ENCODE peak calls at places on chromosomes 16 and 17, in ten cellular contexts. M is body of pancreas, F is H1, V is tibial artery, D is testis, P is heart right ventricle, S is uterus, W is pancreas, L is brain microvascular endothelial cell, R is thoracic aorta. J is an unnamed sample.
A peak's percentile ranks its signal among the peaks of the same experiment; 100 is the strongest.

GRCh38 chr17:17834974-17835373 is 1.8 kb downstream of the SREBF1 start:
- DNase-seq in M (no peak), W (no peak), L (no peak), F (no peak), D (no peak), R (no peak), V (no peak), S (no peak), P (no peak), J (no peak)

GRCh38 chr16:19167710-19168172 is 299 bp upstream of the SYT17 start:
- DNase-seq in D (peak; percentile 58), R (no peak), L (peak; percentile 14), F (peak; percentile 50), W (peak; percentile 52), M (peak; percentile 76), P (peak; percentile 50), S (peak; percentile 47), V (peak; percentile 45), J (peak; percentile 17)

GRCh38 chr17:69325518-69326301 is 1.2 kb downstream of the ABCA5 start:
- DNase-seq in L (no peak), D (no peak), V (no peak), M (peak; percentile 45), P (no peak), W (peak; percentile 35), R (no peak), F (no peak), S (no peak), J (no peak)

GRCh38 chr17:74729866-74730265 is 7.2 kb upstream of the RAB37 start:
- DNase-seq in L (no peak), P (no peak), D (no peak), S (no peak), R (no peak), F (no peak), V (no peak), W (no peak), M (no peak), J (no peak)

GRCh38 chr16:22329199-22329695 is 32.0 kb downstream of the POLR3E start:
- DNase-seq in W (no peak), F (no peak), D (no peak), S (no peak), M (no peak), P (no peak), R (no peak), V (no peak), L (no peak), J (no peak)

GRCh38 chr17:17354560-17355357 is 51.6 kb downstream of the NT5M start:
- DNase-seq in M (peak; percentile 75), F (peak; percentile 67), L (peak; percentile 41), W (peak; percentile 42), V (peak; percentile 58), S (peak; percentile 65), P (peak; percentile 54), R (peak; percentile 19), D (peak; percentile 78), J (peak; percentile 49)

GRCh38 chr17:67942810-67943209 is 53.5 kb downstream of the C17orf58 start:
- DNase-seq in V (no peak), S (no peak), R (no peak), L (no peak), F (no peak), W (no peak), P (no peak), M (no peak), D (no peak), J (peak; percentile 3)

GRCh38 chr16:14301150-14302030 is 230.3 kb downstream of the MRTFB start:
- DNase-seq in R (no peak), L (no peak), S (peak; percentile 46), P (peak; percentile 44), F (no peak), D (no peak), V (peak; percentile 48), M (peak; percentile 82), W (peak; percentile 72), J (peak; percentile 23)

GRCh38 chr16:28977703-28978641 is 3.4 kb downstream of the SPNS1 start:
- DNase-seq in D (no peak), R (no peak), L (no peak), M (peak; percentile 25), W (no peak), V (no peak), S (no peak), F (no peak), P (no peak), J (peak; percentile 23)

DNA sequence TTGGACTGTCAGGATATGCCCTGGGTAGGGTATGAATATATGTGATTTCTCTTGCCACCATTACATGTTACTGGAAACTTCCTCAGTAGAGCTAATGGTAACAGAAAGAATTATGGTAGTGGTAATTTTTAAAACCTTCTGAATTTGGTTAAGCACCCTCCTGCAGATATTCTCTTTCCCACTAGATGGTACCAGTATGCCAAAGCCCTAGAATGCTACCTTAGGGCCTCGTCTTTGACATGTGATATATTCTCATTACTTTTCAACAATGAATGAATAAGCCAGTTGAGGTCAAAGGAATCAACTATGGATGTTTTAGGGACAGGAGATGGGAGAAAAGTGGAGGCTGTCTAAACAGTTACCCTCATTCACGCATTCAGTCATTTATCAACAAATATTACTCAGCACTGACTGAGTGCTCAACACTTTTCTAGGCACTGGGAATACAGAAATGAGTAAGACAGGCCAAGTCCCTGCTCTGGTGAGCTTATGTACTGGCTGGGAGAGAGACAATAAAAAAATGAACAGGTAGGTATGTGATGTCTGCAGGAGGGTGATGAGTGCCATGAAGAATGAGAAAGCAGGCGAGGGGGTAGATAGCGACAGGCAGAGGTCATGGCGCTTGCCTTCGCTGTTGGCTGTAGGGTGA is 14.7 kb downstream of the CDH13 start:
- DNase-seq in D (no peak), V (no peak), R (no peak), M (no peak), S (no peak), F (no peak), W (no peak), L (no peak), P (no peak), J (peak; percentile 34)
- TF ChIP-seq CTCF in D (no peak), V (peak; percentile 20), R (no peak), M (no peak), S (no peak), F (peak; percentile 45), W (no peak), L (peak; percentile 63), P (peak; percentile 15), J (peak; percentile 21)

DNA sequence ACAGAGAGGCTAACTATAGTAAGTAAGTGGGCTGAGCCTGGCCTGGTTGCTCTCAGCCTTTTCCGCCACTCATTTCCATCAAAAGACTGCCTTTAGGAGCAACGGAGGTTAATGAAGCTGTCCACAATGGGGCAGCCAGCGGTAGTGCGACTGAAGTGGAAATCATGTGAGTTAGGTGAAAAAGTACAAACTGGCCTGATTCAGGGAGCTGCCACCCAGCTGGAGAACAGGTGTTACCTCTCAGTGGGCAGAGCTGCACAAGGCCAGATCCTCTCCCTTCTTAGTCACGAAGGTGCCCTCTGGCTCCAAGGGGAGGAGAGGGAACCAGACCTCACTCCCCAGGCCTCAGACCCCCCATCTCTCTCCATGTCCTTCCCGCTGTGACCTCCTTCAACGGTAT is 34.4 kb upstream of the CDRT4 start:
- DNase-seq in M (no peak), W (no peak), F (no peak), V (no peak), L (no peak), R (no peak), D (no peak), P (no peak), S (no peak), J (no peak)
- H3K4me3 ChIP-seq in M (no peak overlapping the region), W (no peak overlapping the region), F (no peak overlapping the region), V (peak overlapping the region; percentile 49), L (no peak overlapping the region), R (no peak overlapping the region), D (no peak overlapping the region), P (no peak overlapping the region), S (no peak overlapping the region), J (no peak overlapping the region)

GRCh38 chr17:57872536-57872935 is 22.7 kb upstream of the MRPS23 start:
- DNase-seq in M (no peak), W (no peak), S (no peak), R (no peak), L (no peak), V (no peak), F (no peak), D (no peak), P (no peak), J (no peak)
- H3K36me3 ChIP-seq in M (no peaks in the 10 kb centered on the region), W (no peaks in the 10 kb centered on the region), S (no peaks in the 10 kb centered on the region), R (peaks cover 10% of the 10 kb centered on the region), L (peaks cover 7% of the 10 kb centered on the region), V (peaks cover 39% of the 10 kb centered on the region), F (no peaks in the 10 kb centered on the region), D (no peaks in the 10 kb centered on the region), P (no peaks in the 10 kb centered on the region), J (peaks cover 4% of the 10 kb centered on the region)

GRCh38 chr16:1713331-1713730 is 7.3 kb downstream of the MAPK8IP3 start:
- DNase-seq in L (no peak), S (no peak), V (no peak), F (no peak), M (no peak), D (no peak), P (no peak), W (no peak), R (no peak), J (no peak)
- TF ChIP-seq CTCF in L (no peak), S (no peak), V (no peak), F (no peak), M (no peak), D (no peak), P (no peak), W (no peak), R (no peak), J (no peak)

DNA sequence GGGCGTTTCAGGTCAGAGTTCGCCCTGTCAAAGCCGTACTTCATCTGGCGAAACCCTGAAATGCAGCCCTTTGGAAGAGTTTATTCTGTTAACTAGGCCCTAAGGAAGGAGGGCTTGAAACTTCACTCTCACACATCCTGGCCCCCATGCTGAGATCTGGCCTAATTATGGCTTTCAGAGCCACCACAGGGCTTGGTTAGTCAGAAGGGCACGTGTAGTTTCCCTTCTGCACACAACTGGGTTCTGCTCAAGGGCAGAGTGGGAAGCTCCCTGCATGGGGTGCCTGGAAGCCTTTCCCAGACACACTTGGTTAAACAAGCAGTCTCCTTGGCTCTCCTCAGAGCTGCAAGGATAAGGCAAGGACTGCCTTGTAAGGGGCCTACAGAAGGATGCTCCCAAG is 397.3 kb downstream of the SHISA9 start:
- DNase-seq in L (no peak), W (no peak), S (no peak), R (no peak), P (no peak), M (no peak), F (no peak), D (no peak), V (no peak), J (no peak)
- H3K4me3 ChIP-seq in L (no peak overlapping the region), W (no peak overlapping the region), S (no peak overlapping the region), R (no peak overlapping the region), P (no peak overlapping the region), M (no peak overlapping the region), F (no peak overlapping the region), D (no peak overlapping the region), V (no peak overlapping the region), J (no peak overlapping the region)

DNA sequence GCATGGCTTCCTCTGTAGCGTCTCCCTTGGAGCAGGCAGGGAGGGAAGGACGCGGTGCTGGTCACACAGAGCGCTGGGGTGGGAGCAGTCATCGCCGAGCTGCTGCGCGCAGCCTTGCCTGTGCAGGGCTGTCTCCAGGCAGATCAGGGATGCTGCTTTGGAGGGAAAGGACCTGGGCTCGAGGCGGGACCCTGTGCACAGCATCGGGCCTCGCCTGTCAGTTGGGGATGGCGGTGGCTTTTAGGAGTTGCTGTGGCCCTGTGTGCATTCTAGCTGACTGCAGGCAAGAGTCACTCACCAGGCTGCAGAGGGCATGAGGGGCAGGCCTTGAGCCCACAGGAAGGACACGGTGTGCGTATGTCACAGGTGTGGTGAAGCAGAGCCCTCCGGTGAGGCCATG is 10.1 kb downstream of the ACSF3 start:
- DNase-seq in M (no peak), F (no peak), R (no peak), P (no peak), D (no peak), L (no peak), V (no peak), W (no peak), S (no peak), J (no peak)
- H3K36me3 ChIP-seq in M (peaks cover 4% of the 10 kb centered on the region), F (peaks cover 13% of the 10 kb centered on the region), R (peaks cover 50% of the 10 kb centered on the region), P (no peaks in the 10 kb centered on the region), D (no peaks in the 10 kb centered on the region), L (peaks cover 45% of the 10 kb centered on the region), V (peaks cover 91% of the 10 kb centered on the region), W (no peaks in the 10 kb centered on the region), S (no peaks in the 10 kb centered on the region), J (peaks cover 30% of the 10 kb centered on the region)